ENCODE peak calls at places on chromosomes 13 and 19, in six cellular contexts. E is body of pancreas, U is HAP-1, R is mucosa of descending colon, K is neuronal stem cell, F is endodermal cell. V is an unnamed sample.

GRCh38 chr19:17127671-17128070 is 52.1 kb downstream of the MYO9B start:
- DNase-seq in E (no peak), U (no peak), R (no peak), K (no peak), F (no peak), V (no peak)

GRCh38 chr13:23651887-23652286 is 81.7 kb downstream of the TNFRSF19 start:
- DNase-seq in E (no peak), U (no peak), R (no peak), K (no peak), F (no peak), V (no peak)

GRCh38 chr19:29454109-29454508 is 71.7 kb upstream of the VSTM2B start:
- DNase-seq in E (no peak), U (no peak), R (peak; percentile 12), K (no peak), F (peak; percentile 13), V (no peak)

GRCh38 chr19:2268480-2268830 is 12.2 kb upstream of the JSRP1 start:
- DNase-seq in E (no peak), U (no peak), R (no peak), K (no peak), F (no peak), V (no peak)

GRCh38 chr13:27826379-27827353 is 34.4 kb downstream of the GSX1 start:
- DNase-seq in E (peak; percentile 85), U (peak; percentile 91), R (peak; percentile 79), K (peak; percentile 92), F (peak; percentile 96), V (peak; percentile 38)

GRCh38 chr19:8526345-8527062 is 12.5 kb upstream of the ZNF414 start:
- DNase-seq in E (peak; percentile 93), U (no peak), R (peak; percentile 91), K (peak; percentile 92), F (peak; percentile 98), V (peak; percentile 66)

GRCh38 chr19:12156254-12157058 is at the start of gene ZNF625:
- DNase-seq in E (peak; percentile 87), U (no peak), R (peak; percentile 87), K (peak; percentile 86), F (peak; percentile 99), V (peak; percentile 56)

GRCh38 chr13:93116809-93117208 is 109.8 kb upstream of the GPC6 start:
- DNase-seq in E (no peak), U (no peak), R (no peak), K (no peak), F (no peak), V (no peak)

GRCh38 chr13:93259527-93260080 is 33.0 kb downstream of the GPC6 start:
- DNase-seq in E (no peak), U (no peak), R (no peak), K (no peak), F (no peak), V (no peak)

GRCh38 chr13:67275351-67275989 is 45.3 kb upstream of the PCDH9 start:
- DNase-seq in E (no peak), U (no peak), R (no peak), K (no peak), F (no peak), V (no peak)

GRCh38 chr19:54480048-54480447 is 7.0 kb upstream of the CDC42EP5 start:
- DNase-seq in E (no peak), U (no peak), R (no peak), K (no peak), F (no peak), V (no peak)

GRCh38 chr13:68046900-68047299 is 816.8 kb upstream of the PCDH9 start:
- DNase-seq in E (no peak), U (no peak), R (no peak), K (no peak), F (no peak), V (no peak)

GRCh38 chr13:76696370-76696769 is 189.8 kb downstream of the KCTD12 start:
- DNase-seq in E (no peak), U (no peak), R (no peak), K (no peak), F (no peak), V (no peak)

GRCh38 chr19:1469936-1470863 is 8.8 kb downstream of the C19orf25 start:
- DNase-seq in E (no peak), U (peak; percentile 94), R (peak; percentile 76), K (peak; percentile 83), F (peak; percentile 92), V (no peak)

GRCh38 chr19:35299523-35300339 is 7.8 kb downstream of the MAG start:
- DNase-seq in E (no peak), U (peak; percentile 24), R (no peak), K (no peak), F (peak; percentile 85), V (no peak)

GRCh38 chr13:97286317-97287046 is 64.3 kb downstream of the MBNL2 start:
- DNase-seq in E (no peak), U (no peak), R (no peak), K (no peak), F (no peak), V (no peak)

GRCh38 chr13:51342706-51343105 is 3.2 kb downstream of the SERPINE3 start:
- DNase-seq in E (no peak), U (no peak), R (no peak), K (no peak), F (no peak), V (peak; percentile 22)

GRCh38 chr19:13808856-13809255 is 13.6 kb downstream of the ZSWIM4 start:
- DNase-seq in E (no peak), U (no peak), R (no peak), K (no peak), F (peak; percentile 42), V (no peak)

GRCh38 chr13:32824061-32824460 is 192.2 kb upstream of the KL start:
- DNase-seq in E (no peak), U (no peak), R (no peak), K (no peak), F (no peak), V (no peak)

GRCh38 chr19:46733693-46734240 is 12.1 kb upstream of the FKRP start:
- DNase-seq in E (no peak), U (no peak), R (no peak), K (no peak), F (no peak), V (no peak)

DNA sequence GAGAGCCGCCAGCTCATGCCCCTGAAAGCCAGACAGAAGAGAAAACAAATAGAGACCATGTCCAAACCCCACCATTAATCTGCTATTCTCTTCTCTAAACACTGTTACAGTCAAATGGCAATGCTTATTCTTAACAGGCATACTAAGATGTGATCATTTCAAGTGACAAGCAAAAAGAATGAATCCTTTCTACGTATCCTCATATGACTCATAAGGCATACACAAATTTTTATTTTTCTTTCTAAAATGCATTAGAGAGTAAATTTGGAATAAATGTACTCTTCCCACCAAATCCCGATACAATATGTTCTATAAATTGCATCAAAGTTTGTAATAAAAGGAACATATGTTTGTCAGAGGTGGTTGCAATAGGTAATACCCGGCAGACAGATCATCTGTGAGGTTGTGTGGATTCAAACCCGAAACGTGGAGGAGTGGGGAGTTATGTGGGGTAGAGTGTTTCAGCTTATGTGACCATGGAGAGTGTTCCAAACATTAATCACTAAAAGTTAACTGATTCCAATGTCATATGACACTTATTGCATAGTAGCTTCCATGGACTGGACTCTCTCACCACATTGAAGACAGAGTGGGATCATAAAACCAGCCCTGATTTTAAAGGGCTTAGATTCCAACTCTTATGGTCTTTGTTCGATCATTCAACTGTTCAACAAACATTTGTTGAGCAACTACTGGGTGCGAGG is 213.1 kb downstream of the DCLK1 start:
- DNase-seq in E (no peak), U (no peak), R (no peak), K (no peak), F (no peak), V (peak; percentile 21)
- H3K4me3 ChIP-seq in E (no peak overlapping the region), U (no peak overlapping the region), R (no peak overlapping the region), K (no peak overlapping the region), F (no peak overlapping the region), V (no peak overlapping the region)

DNA sequence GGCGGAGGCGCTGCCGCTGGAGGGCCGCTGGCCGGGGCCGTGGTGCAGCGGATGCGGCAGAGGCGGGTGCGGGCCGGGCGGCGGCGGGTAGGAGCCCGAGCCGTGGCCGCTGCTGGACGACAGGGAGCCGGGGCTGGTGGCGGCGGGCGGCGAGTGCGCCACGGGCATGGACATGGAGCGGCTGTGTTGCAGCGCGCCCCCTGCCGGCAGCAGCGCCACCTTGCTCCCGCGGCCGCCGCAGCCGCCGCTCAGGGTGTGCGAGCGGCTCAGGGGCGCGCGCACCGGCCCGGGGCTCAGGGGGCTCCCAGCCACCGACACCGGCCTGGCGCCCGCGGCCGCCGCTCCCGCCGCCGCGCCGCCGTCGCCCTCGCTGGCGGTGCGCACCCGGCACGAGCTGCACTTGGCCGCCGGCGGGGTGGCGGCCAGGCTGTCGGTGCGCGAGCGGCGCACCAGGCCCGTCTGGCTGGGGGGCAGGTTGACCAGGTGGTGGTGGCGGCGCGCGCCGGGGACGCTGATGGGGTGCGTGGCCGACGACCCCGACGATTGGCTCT is 1.7 kb downstream of the IRS2 start:
- DNase-seq in E (peak; percentile 74), U (no peak), R (peak; percentile 83), K (peak; percentile 85), F (peak; percentile 94), V (no peak)
- H3K4me3 ChIP-seq in E (no peak overlapping the region), U (no peak overlapping the region), R (peak overlapping the region; percentile 36), K (peak overlapping the region; percentile 99), F (peak overlapping the region; percentile 79), V (peak overlapping the region; percentile 79)

GRCh38 chr19:45477713-45478453 is 10.1 kb downstream of the FOSB start:
- DNase-seq in E (no peak), U (no peak), R (no peak), K (no peak), F (no peak), V (no peak)

GRCh38 chr19:45477216-45477615 is 9.4 kb downstream of the FOSB start:
- DNase-seq in E (no peak), U (no peak), R (no peak), K (no peak), F (no peak), V (no peak)

GRCh38 chr19:45476349-45476717 is 8.5 kb downstream of the FOSB start:
- DNase-seq in E (no peak), U (no peak), R (no peak), K (no peak), F (no peak), V (no peak)

GRCh38 chr19:45475537-45476348 is 7.9 kb downstream of the FOSB start:
- DNase-seq in E (no peak), U (no peak), R (no peak), K (no peak), F (no peak), V (no peak)

GRCh38 chr19:45478454-45479238 is 10.8 kb downstream of the FOSB start:
- DNase-seq in E (peak; percentile 92), U (peak; percentile 90), R (peak; percentile 86), K (peak; percentile 92), F (peak; percentile 95), V (peak; percentile 89)
- H3K4me3 ChIP-seq in E (no peak overlapping the region), U (peak overlapping the region; percentile 42), R (no peak overlapping the region), K (peak overlapping the region; percentile 77), F (peak overlapping the region; percentile 95), V (peak overlapping the region; percentile 72)

DNA sequence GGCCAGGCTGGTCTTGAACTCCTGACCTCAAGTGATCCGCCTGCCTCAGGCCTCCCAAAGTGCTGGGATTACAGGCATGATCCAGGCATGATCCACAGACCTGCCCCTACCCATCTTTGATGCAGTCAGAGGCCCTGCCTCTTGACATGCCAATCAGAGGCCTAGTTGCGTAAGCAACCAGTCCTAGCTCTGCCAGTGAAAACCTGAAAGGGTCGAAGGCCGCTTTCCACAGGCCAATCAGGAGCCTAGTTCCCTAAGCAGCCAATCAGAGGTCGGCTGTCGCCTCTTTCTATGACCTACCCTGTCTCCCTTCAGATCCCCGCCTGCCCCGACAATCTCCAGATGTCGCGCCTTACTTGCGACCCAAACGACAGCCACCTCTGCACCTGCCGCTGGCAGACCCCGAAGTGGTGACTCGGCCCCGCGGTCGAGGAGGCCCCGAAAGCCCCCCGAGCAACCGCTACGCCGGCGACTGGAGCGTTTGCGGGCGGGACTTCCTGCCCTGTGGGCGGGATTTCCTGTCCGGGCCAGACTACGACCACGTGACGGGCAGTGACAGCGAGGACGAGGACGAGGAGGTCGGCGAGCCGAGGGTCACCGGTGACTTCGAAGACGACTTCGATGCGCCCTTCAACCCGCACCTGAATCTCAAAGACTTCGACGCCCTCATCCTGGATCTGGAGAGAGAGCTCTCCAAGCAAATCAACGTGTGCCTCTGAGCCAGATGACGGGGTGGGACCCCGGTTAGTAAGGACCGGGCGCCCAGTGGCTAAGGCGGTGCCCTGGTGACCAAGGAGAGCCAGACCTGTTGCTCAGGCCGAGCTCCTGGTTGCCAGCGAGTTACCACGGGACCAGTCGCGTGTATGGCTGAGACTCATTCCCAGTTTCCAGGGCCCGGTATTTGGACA is 6.3 kb downstream of the SYDE1 start:
- DNase-seq in E (no peak), U (no peak), R (no peak), K (no peak), F (peak; percentile 78), V (no peak)
- H3K4me3 ChIP-seq in E (no peak overlapping the region), U (no peak overlapping the region), R (no peak overlapping the region), K (no peak overlapping the region), F (no peak overlapping the region), V (no peak overlapping the region)

V was measured in skeletal muscle cell.